ENCODE peak calls at places on chromosomes 2 and 18, in nine cellular contexts. B is right cardiac atrium; D is endodermal cell; V is psoas muscle; F is heart left ventricle; W is cardiac muscle cell; K is heart right ventricle; H is prostate gland; J is naive thymus-derived CD4-positive, alpha-beta T cell. M is an unnamed sample.

GRCh38 chr2:10924441-10924840 is 12.7 kb downstream of the KCNF1 start:
- DNase-seq in B (no peak), D (no peak), V (no peak), F (no peak), W (no peak), K (no peak), H (no peak), J (no peak), M (no peak)

GRCh38 chr18:21481739-21482138 is 118.8 kb downstream of the ESCO1 start:
- DNase-seq in B (no peak), D (no peak), V (no peak), F (no peak), W (no peak), K (no peak), H (no peak), J (no peak), M (no peak)

GRCh38 chr18:59096098-59096779 is 43.4 kb upstream of the SEC11C start:
- DNase-seq in B (no peak), D (peak; percentile 90), V (no peak), F (no peak), W (no peak), K (no peak), H (no peak), J (no peak), M (no peak)

GRCh38 chr2:203971236-203971635 is 34.7 kb downstream of the ICOS start:
- DNase-seq in B (no peak), D (no peak), V (no peak), F (no peak), W (no peak), K (no peak), H (no peak), J (no peak), M (no peak)

GRCh38 chr2:60481257-60481656 is 72.2 kb downstream of the BCL11A start:
- DNase-seq in B (no peak), D (peak; percentile 52), V (no peak), F (no peak), W (no peak), K (no peak), H (no peak), J (no peak), M (no peak)

GRCh38 chr2:170715062-170715931 is at the start of gene SP5:
- DNase-seq in B (peak; percentile 69), D (peak; percentile 97), V (peak; percentile 31), F (peak; percentile 71), W (peak; percentile 51), K (peak; percentile 25), H (peak; percentile 55), J (peak; percentile 63), M (no peak)

GRCh38 chr2:160465406-160465805 is 28.2 kb downstream of the RBMS1 start:
- DNase-seq in B (no peak), D (no peak), V (no peak), F (no peak), W (no peak), K (no peak), H (no peak), J (no peak), M (no peak)

GRCh38 chr2:120863661-120864320 is 128.1 kb downstream of the GLI2 start:
- DNase-seq in B (peak; percentile 80), D (peak; percentile 47), V (peak; percentile 44), F (peak; percentile 62), W (peak; percentile 77), K (no peak), H (no peak), J (no peak), M (no peak)

GRCh38 chr2:18719978-18720775 is 130.8 kb upstream of the NT5C1B start:
- DNase-seq in B (no peak), D (no peak), V (no peak), F (no peak), W (peak; percentile 79), K (no peak), H (no peak), J (no peak), M (no peak)

GRCh38 chr18:46374850-46375249 is 270.7 kb downstream of the HAUS1 start:
- DNase-seq in B (no peak), D (no peak), V (no peak), F (no peak), W (no peak), K (no peak), H (peak; percentile 58), J (no peak), M (no peak)

GRCh38 chr2:151053661-151053990 is 208.0 kb downstream of the RBM43 start:
- DNase-seq in B (no peak), D (no peak), V (no peak), F (no peak), W (no peak), K (no peak), H (no peak), J (no peak), M (no peak)

GRCh38 chr2:182852787-182853186 is 13.7 kb downstream of the FRZB start:
- DNase-seq in B (no peak), D (no peak), V (no peak), F (no peak), W (peak; percentile 15), K (no peak), H (no peak), J (no peak), M (no peak)

GRCh38 chr18:50092250-50092780 is 102.6 kb downstream of the MYO5B start:
- DNase-seq in B (no peak), D (no peak), V (no peak), F (no peak), W (no peak), K (no peak), H (no peak), J (no peak), M (no peak)

GRCh38 chr2:134669731-134670669 is 48.8 kb downstream of the TMEM163 start:
- DNase-seq in B (no peak), D (peak; percentile 14), V (no peak), F (no peak), W (no peak), K (no peak), H (no peak), J (peak; percentile 91), M (peak; percentile 51)

GRCh38 chr18:23964282-23965238 is 50.0 kb upstream of the TTC39C start:
- DNase-seq in B (no peak), D (no peak), V (no peak), F (no peak), W (no peak), K (no peak), H (no peak), J (peak; percentile 57), M (peak; percentile 35)

GRCh38 chr2:177281400-177282021 is 17.0 kb upstream of the NFE2L2 start:
- DNase-seq in B (no peak), D (no peak), V (no peak), F (no peak), W (no peak), K (no peak), H (no peak), J (no peak), M (no peak)

GRCh38 chr2:121185571-121186074 is 99.4 kb downstream of the TFCP2L1 start:
- DNase-seq in B (no peak), D (no peak), V (peak; percentile 26), F (no peak), W (no peak), K (no peak), H (peak; percentile 45), J (no peak), M (no peak)

GRCh38 chr2:89784960-89785359 is 1093.5 kb downstream of the RPIA start:
- DNase-seq in B (no peak), D (no peak), V (no peak), F (no peak), W (no peak), K (no peak), H (no peak), J (no peak), M (no peak)

GRCh38 chr2:89775885-89776284 is 1084.4 kb downstream of the RPIA start:
- DNase-seq in B (no peak), D (no peak), V (no peak), F (no peak), W (no peak), K (no peak), H (no peak), J (no peak), M (no peak)

GRCh38 chr2:89781962-89782361 is 1090.5 kb downstream of the RPIA start:
- DNase-seq in B (no peak), D (no peak), V (no peak), F (no peak), W (no peak), K (no peak), H (no peak), J (no peak), M (no peak)

DNA sequence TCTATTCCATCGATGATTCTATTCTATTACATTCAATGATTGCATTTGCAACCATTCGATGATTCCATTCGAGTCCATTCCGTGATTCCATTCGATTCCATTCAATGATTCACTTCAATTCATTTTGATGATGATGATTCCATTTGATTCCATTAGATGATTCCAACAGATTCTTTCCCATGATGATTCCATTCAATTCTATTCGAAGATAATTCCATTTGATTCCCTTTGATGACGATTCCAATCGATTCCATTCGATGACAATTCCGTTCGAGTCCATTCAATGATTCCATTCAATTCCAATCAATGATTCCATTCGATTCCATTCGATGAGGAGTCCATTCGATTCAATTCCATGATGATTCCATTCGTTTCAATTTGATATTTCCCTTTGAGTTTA is 1088.8 kb downstream of the RPIA start:
- DNase-seq in B (no peak), D (no peak), V (no peak), F (no peak), W (no peak), K (no peak), H (no peak), J (no peak), M (no peak)
- H3K9me3 ChIP-seq in B (no peaks in the 10 kb centered on the region), D (peaks cover 100% of the 10 kb centered on the region), V (peaks cover 95% of the 10 kb centered on the region), F (peaks cover 100% of the 10 kb centered on the region), W (peaks cover 77% of the 10 kb centered on the region), K (peaks cover 100% of the 10 kb centered on the region), H (no peaks in the 10 kb centered on the region), J (peaks cover 26% of the 10 kb centered on the region), M (peaks cover 11% of the 10 kb centered on the region)

GRCh38 chr18:72572896-72573295 is 28.8 kb upstream of the CBLN2 start:
- DNase-seq in B (no peak), D (no peak), V (no peak), F (no peak), W (no peak), K (no peak), H (no peak), J (no peak), M (no peak)
- H3K9me3 ChIP-seq in B (no peaks in the 10 kb centered on the region), D (peaks cover 38% of the 10 kb centered on the region), V (no peaks in the 10 kb centered on the region), F (no peaks in the 10 kb centered on the region), W (no peaks in the 10 kb centered on the region), K (no peaks in the 10 kb centered on the region), H (no peaks in the 10 kb centered on the region), J (no peaks in the 10 kb centered on the region), M (no peaks in the 10 kb centered on the region)

GRCh38 chr18:1232867-1233266 is 328.2 kb downstream of the ADCYAP1 start:
- DNase-seq in B (no peak), D (no peak), V (no peak), F (no peak), W (no peak), K (no peak), H (no peak), J (no peak), M (no peak)
- H3K9me3 ChIP-seq in B (no peaks in the 10 kb centered on the region), D (peaks cover 20% of the 10 kb centered on the region), V (no peaks in the 10 kb centered on the region), F (peaks cover 56% of the 10 kb centered on the region), W (no peaks in the 10 kb centered on the region), K (peaks cover 76% of the 10 kb centered on the region), H (no peaks in the 10 kb centered on the region), J (peaks cover 4% of the 10 kb centered on the region), M (no peaks in the 10 kb centered on the region)

DNA sequence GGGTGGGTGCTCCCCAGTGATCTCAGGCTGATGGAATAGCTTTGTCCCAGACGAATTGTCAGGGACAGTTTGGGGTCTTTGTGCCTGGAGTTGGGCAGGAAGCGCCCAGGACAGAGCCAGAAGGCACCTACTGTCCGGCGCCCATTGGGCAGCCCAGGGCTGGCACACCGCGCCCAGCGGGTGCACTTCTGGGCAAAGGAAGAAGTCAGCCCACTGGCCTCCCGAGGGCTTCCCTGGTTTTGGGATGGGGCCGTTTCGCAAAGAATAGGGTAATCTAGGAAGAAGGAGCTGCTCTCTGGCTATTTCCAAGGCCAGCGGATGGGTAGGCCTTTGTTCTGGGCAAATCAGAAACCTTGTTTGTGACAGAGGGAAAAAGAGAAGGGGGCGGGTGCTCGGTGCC is 3.5 kb upstream of the SIX2 start:
- DNase-seq in B (no peak), D (no peak), V (no peak), F (no peak), W (no peak), K (no peak), H (no peak), J (no peak), M (no peak)
- H3K9me3 ChIP-seq in B (no peaks in the 10 kb centered on the region), D (no peaks in the 10 kb centered on the region), V (no peaks in the 10 kb centered on the region), F (no peaks in the 10 kb centered on the region), W (no peaks in the 10 kb centered on the region), K (no peaks in the 10 kb centered on the region), H (no peaks in the 10 kb centered on the region), J (no peaks in the 10 kb centered on the region), M (no peaks in the 10 kb centered on the region)